ENCODE peak calls at places on chromosomes 7 and 10, in five cellular contexts. R is A549, V is uterus, O is breast epithelium, P is NB4. H is an unnamed sample.

GRCh38 chr10:6299234-6299633 is 96.5 kb downstream of the PFKFB3 start:
- DNase-seq in R (peak; percentile 94), V (no peak), P (no peak), O (no peak), H (no peak)

GRCh38 chr7:89655946-89656345 is 498.3 kb upstream of the STEAP1 start:
- DNase-seq in R (no peak), O (no peak), P (no peak), V (no peak), H (no peak)

GRCh38 chr10:44032216-44032615 is 352.7 kb downstream of the CXCL12 start:
- DNase-seq in P (no peak), R (no peak), O (no peak), V (no peak), H (no peak)

GRCh38 chr10:14605231-14605925 is 169.3 kb downstream of the FAM107B start:
- DNase-seq in O (no peak), P (peak; percentile 29), R (peak; percentile 75), V (no peak), H (no peak)

GRCh38 chr7:117902314-117902889 is 29.2 kb upstream of the CTTNBP2 start:
- DNase-seq in O (no peak), R (no peak), P (no peak), V (no peak), H (no peak)

GRCh38 chr10:80204193-80204714 is 1.1 kb downstream of the ANXA11 start:
- DNase-seq in P (peak; percentile 38), O (no peak), V (no peak), R (peak; percentile 28), H (peak; percentile 40)

GRCh38 chr10:3516191-3516590 is 268.8 kb downstream of the KLF6 start:
- DNase-seq in R (no peak), O (no peak), P (no peak), V (no peak), H (no peak)

GRCh38 chr10:48648172-48648942 is 36.3 kb upstream of the WDFY4 start:
- DNase-seq in R (no peak), V (no peak), P (no peak), O (no peak), H (no peak)

GRCh38 chr7:37187179-37187578 is 261.5 kb downstream of the ELMO1 start:
- DNase-seq in R (no peak), V (no peak), O (no peak), P (no peak), H (no peak)

GRCh38 chr10:86954681-86955500 is 2.5 kb downstream of the MMRN2 start:
- DNase-seq in P (no peak), V (no peak), R (no peak), O (no peak), H (no peak)

GRCh38 chr10:45373783-45374450 is at the start of gene ALOX5:
- DNase-seq in O (no peak), P (peak; percentile 64), V (peak; percentile 51), R (no peak), H (peak; percentile 86)

GRCh38 chr10:87503892-87504291 is 801 bp upstream of the MINPP1 start:
- DNase-seq in O (no peak), P (no peak), V (no peak), R (no peak), H (peak; percentile 63)

GRCh38 chr10:118568327-118568848 is 27.1 kb downstream of the PRLHR start:
- DNase-seq in V (peak; percentile 71), P (peak; percentile 63), R (peak; percentile 56), O (peak; percentile 35), H (peak; percentile 63)

GRCh38 chr7:73570521-73570920 is 7.9 kb downstream of the TBL2 start:
- DNase-seq in R (no peak), P (no peak), O (no peak), V (no peak), H (no peak)

GRCh38 chr7:73572767-73573186 is 5.6 kb downstream of the TBL2 start:
- DNase-seq in V (no peak), O (no peak), P (no peak), R (no peak), H (no peak)

GRCh38 chr7:73569042-73569608 is 9.3 kb downstream of the TBL2 start:
- DNase-seq in V (no peak), P (no peak), O (no peak), R (no peak), H (no peak)

GRCh38 chr7:73573276-73573675 is 5.1 kb downstream of the TBL2 start:
- DNase-seq in R (no peak), O (no peak), P (no peak), V (no peak), H (no peak)

GRCh38 chr7:73570977-73571376 is 7.4 kb downstream of the TBL2 start:
- DNase-seq in P (no peak), O (no peak), V (no peak), R (no peak), H (no peak)
- TF ChIP-seq POLR2A in P (no peak), O (no peak), V (no peak), R (no peak), H (no peak)

GRCh38 chr7:66047426-66047825 is 28.2 kb upstream of the ASL start:
- DNase-seq in O (no peak), P (no peak), V (no peak), R (peak; percentile 77), H (no peak)

GRCh38 chr7:66054063-66054462 is 21.6 kb upstream of the ASL start:
- DNase-seq in R (no peak), V (no peak), O (no peak), P (no peak), H (no peak)

GRCh38 chr7:66052447-66052846 is 23.2 kb upstream of the ASL start:
- DNase-seq in P (no peak), V (no peak), O (no peak), R (no peak), H (no peak)

GRCh38 chr7:66050990-66051424 is 24.6 kb upstream of the ASL start:
- DNase-seq in R (peak; percentile 81), V (no peak), P (no peak), O (peak; percentile 26), H (no peak)

DNA sequence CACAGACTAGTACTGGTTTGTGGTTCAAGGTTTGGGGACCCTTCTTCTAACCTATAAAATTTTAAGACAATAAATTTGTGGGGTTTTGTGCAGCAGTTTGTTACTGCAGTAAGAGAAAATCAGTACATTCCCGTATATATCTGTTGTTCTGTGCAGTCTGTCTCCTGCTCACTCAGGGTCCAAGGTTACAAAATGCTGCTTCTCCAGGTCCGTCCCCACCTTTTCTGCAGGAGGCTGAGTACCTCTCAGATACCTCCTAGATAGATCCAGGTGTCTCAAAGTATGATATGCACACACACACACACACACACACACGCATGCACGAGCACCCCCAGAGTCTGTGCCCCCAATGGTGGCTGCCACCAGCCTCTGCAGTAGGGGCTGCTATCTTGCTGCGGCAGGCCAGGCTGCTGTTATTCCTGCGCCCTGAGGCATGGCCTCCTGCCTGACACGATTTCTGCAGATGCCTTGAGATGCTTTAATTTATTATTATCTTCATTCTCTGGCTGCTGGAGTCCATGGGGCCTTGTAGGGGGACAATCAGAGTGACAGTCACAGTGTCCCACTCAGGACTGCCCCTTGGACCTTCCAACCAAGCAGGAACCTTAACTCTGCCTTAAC is 25.2 kb upstream of the ASL start:
- DNase-seq in P (no peak), V (no peak), R (no peak), O (no peak), H (no peak)
- TF ChIP-seq POLR2A in P (no peak), V (no peak), R (no peak), O (no peak), H (no peak)

GRCh38 chr10:16887565-16887964 is 70.3 kb upstream of the RSU1 start:
- DNase-seq in V (no peak), R (no peak), P (no peak), O (no peak), H (no peak)

GRCh38 chr10:16894834-16895233 is 77.6 kb upstream of the RSU1 start:
- DNase-seq in P (no peak), O (no peak), R (no peak), V (no peak), H (no peak)

GRCh38 chr10:16893664-16894063 is 76.4 kb upstream of the RSU1 start:
- DNase-seq in P (no peak), R (peak; percentile 16), O (no peak), V (no peak), H (no peak)

GRCh38 chr10:16890691-16891090 is 73.5 kb upstream of the RSU1 start:
- DNase-seq in V (no peak), O (no peak), R (no peak), P (no peak), H (no peak)

GRCh38 chr10:16891375-16892313 is 74.4 kb upstream of the RSU1 start:
- DNase-seq in R (peak; percentile 51), P (peak; percentile 65), V (peak; percentile 67), O (peak; percentile 45), H (no peak)
- TF ChIP-seq POLR2A in R (no peak), P (peak; percentile 59), V (no peak), O (no peak), H (peak; percentile 27)

GRCh38 chr7:151745090-151745638 is 131.8 kb downstream of the PRKAG2 start:
- DNase-seq in V (no peak), P (peak; percentile 77), O (no peak), R (peak; percentile 92), H (no peak)
- TF ChIP-seq POLR2A in V (no peak), P (no peak), O (no peak), R (no peak), H (no peak)

GRCh38 chr10:90293629-90294028 is 564.2 kb downstream of the HTR7 start:
- DNase-seq in V (no peak), P (no peak), R (no peak), O (no peak), H (no peak)
- TF ChIP-seq POLR2A in V (no peak), P (no peak), R (no peak), O (no peak), H (no peak)

GRCh38 chr7:127585044-127585953 is at the start of gene GCC1:
- DNase-seq in R (peak; percentile 87), O (peak; percentile 90), V (peak; percentile 92), P (peak; percentile 92), H (peak; percentile 93)
- TF ChIP-seq POLR2A in R (peak; percentile 91), O (peak; percentile 85), V (peak; percentile 90), P (peak; percentile 94), H (peak; percentile 89)

DNA sequence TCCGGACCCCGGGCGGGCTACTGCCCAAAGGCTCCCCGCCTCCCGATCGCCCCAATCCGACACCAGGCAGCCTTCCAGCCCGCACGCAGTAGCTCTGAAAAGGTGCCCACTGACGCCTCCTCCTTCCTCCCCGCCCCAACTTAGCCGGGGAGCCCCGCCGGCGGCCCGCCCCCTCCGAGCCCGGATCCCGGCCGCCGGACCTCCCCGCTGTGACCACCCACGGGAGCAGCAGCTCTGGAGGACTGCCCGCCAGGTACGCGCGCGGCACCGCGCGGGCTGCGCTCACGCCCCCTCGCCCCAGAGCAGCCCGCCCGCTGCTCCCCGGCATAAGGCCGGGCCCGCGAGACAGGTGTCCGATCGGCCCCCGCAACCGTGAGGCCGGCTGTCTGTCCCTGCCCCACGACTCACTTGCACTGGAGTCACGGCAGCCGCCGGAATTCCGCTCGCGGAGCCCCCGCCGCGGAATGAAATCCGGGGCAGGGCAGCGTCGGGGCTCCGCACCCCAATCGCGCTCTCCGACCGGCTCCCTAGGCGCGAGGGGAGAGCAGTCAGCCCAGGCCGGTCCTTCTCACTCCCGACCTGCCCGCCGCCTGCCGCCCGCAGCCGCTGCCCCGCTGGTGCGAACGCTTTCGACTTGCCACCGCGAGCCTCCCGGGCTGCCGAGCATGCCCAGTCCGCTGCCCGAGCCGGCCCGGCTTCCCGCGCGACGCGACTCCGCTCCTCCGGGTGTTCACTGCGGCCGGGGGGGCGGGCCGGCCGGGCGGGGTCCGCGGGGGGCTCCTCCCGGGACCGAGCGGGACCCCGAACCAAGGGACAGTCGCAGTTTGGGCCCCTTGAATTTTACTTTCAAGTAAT is at the start of gene SGMS1:
- DNase-seq in V (peak; percentile 75), O (peak; percentile 72), R (peak; percentile 86), P (peak; percentile 93), H (peak; percentile 82)
- TF ChIP-seq POLR2A in V (peak; percentile 62), O (no peak), R (peak; percentile 61), P (peak; percentile 66), H (no peak)

H was measured in erythroblast.